ENCODE peak calls at places on chromosomes 1 and 21, in five cellular contexts. A is mesendoderm, M is foreskin fibroblast, Q is right cardiac atrium, O is adipocyte. F is an unnamed sample.

GRCh38 chr1:12618661-12619395 is 818 bp upstream of the DHRS3 start:
- DNase-seq in A (peak), M (peak), Q (peak), O (peak), F (peak)

GRCh38 chr1:32919811-32920733 is 18.9 kb upstream of the TMEM54 start:
- DNase-seq in A (no peak), M (no peak), Q (no peak), O (peak), F (no peak)

GRCh38 chr1:46523556-46524443 is 27.6 kb downstream of the KNCN start:
- DNase-seq in A (no peak), M (no peak), Q (no peak), O (no peak), F (no peak)

GRCh38 chr1:161069731-161070270 is at the start of gene ARHGAP30:
- DNase-seq in A (peak), M (no peak), Q (peak), O (no peak), F (peak)

GRCh38 chr1:15027515-15027948 is 126.0 kb upstream of the TMEM51 start:
- DNase-seq in A (peak), M (peak), Q (peak), O (peak), F (no peak)

GRCh38 chr1:225834417-225835329 is 24.7 kb downstream of the EPHX1 start:
- DNase-seq in A (no peak), M (peak), Q (peak), O (peak), F (no peak)

GRCh38 chr1:31831397-31832378 is 15.9 kb upstream of the SPOCD1 start:
- DNase-seq in A (no peak), M (peak), Q (no peak), O (peak), F (no peak)

GRCh38 chr1:155226188-155226909 is 17.9 kb downstream of the MTX1 start:
- DNase-seq in A (peak), M (peak), Q (peak), O (peak), F (peak)

GRCh38 chr1:228798548-228798947 is 63.3 kb downstream of the RHOU start:
- DNase-seq in A (no peak), M (no peak), Q (no peak), O (peak), F (peak)

GRCh38 chr1:6833804-6834203 is 48.5 kb downstream of the CAMTA1 start:
- DNase-seq in A (no peak), M (no peak), Q (no peak), O (no peak), F (no peak)

GRCh38 chr1:119327436-119328155 is 41.0 kb upstream of the HAO2 start:
- DNase-seq in A (peak), M (peak), Q (peak), O (peak), F (no peak)

GRCh38 chr1:15426492-15427279 is 11.6 kb upstream of the CTRC start:
- DNase-seq in A (peak), M (no peak), Q (peak), O (peak), F (no peak)

GRCh38 chr21:29235714-29236197 is 63.0 kb upstream of the BACH1 start:
- DNase-seq in A (no peak), M (no peak), Q (no peak), O (no peak), F (no peak)

GRCh38 chr1:177865807-177866206 is 104.1 kb downstream of the SEC16B start:
- DNase-seq in A (no peak), M (no peak), Q (no peak), O (no peak), F (no peak)

GRCh38 chr1:29698033-29698432 is 461.7 kb downstream of the PTPRU start:
- DNase-seq in A (peak), M (peak), Q (peak), O (peak), F (no peak)

DNA sequence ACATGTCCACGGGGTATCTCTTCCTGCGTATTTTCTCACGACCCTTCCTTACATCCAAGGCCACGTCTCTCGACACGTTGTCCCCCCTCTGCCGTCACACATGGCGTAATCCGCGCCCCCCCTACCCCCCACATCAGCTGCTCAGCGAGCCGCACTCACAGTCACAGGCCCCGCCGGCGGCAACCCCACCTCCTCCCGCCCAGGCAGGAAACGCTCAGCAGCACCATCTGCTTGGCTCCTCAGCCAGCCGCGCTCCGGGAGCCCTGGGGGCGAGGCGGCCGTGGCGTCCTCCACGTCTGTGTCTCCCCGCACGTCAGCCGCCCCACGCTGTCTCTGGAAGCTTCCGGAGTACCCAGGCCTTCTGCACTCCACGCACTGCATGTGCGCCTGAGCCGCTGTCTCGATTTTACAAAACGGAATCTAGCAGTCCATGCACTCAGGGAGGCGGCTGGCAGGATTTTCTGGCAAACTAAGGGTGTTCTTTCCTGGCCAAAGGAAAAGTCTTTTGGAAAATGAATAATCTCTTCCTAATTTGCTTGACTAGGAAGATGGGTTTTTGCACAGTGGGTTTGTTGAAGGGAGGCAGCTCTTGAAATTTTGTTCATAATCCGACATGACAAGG is 64.5 kb downstream of the SIK1 start:
- DNase-seq in A (peak), M (peak), Q (peak), O (peak), F (peak)
- H3K4me3 ChIP-seq in A (no peak), M (peak), Q (peak), O (peak), F (peak)

GRCh38 chr1:61007534-61008364 is 74.6 kb upstream of the NFIA start:
- DNase-seq in A (no peak), M (no peak), Q (no peak), O (no peak), F (no peak)

GRCh38 chr1:61011514-61012263 is 70.7 kb upstream of the NFIA start:
- DNase-seq in A (no peak), M (no peak), Q (no peak), O (no peak), F (no peak)

GRCh38 chr1:61004269-61005003 is 77.9 kb upstream of the NFIA start:
- DNase-seq in A (no peak), M (no peak), Q (no peak), O (peak), F (no peak)

GRCh38 chr1:61000327-61000726 is 82.0 kb upstream of the NFIA start:
- DNase-seq in A (no peak), M (no peak), Q (no peak), O (no peak), F (no peak)

DNA sequence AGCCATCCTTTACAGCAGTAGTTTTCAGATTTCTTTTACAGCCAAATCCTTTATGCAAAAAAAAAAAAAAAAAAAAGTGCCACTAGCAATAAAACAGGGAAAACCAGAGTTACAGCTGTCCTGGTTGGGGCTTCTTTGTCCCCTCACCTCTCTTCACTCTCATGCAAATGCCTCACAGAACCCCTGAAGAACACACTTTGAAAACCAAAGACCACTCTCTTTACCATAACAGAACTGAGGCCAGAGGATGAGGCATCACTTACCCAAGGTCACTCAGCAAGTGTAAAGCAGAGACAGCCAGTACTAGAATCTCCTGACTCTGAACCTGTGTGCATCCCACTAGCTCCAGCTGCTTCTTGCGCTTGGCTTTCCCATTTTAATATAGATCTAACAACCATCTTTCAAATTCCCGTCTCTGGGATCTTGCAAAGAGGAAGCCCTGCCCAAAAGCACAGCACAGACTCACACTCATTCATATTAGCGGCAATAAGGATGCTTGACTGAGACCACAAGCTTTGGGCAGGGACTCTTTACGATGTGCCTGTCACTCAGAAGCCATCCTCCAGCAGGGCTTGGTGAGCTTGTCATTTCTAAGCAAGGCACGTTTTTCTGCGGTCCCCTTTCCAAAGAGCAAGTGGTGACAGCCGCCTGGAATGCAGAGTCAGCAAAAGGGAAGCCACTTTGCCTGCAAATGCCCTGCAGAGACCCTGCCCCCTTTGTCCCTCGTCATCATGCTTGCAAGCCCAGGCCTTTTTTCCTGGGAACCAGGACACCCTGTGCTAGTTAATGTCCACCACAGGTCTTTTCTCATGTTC is 76.6 kb upstream of the NFIA start:
- DNase-seq in A (peak), M (no peak), Q (no peak), O (no peak), F (no peak)
- H3K4me3 ChIP-seq in A (no peak), M (no peak), Q (no peak), O (no peak), F (no peak)

GRCh38 chr1:3775248-3775497 is 2.6 kb downstream of the SMIM1 start:
- DNase-seq in A (no peak), M (no peak), Q (no peak), O (no peak), F (no peak)
- H3K4me3 ChIP-seq in A (no peak), M (no peak), Q (no peak), O (no peak), F (no peak)

GRCh38 chr1:23193391-23194118 is 23.7 kb downstream of the HTR1D start:
- DNase-seq in A (no peak), M (no peak), Q (no peak), O (no peak), F (no peak)
- H3K4me3 ChIP-seq in A (no peak), M (no peak), Q (no peak), O (no peak), F (no peak)

GRCh38 chr1:38559180-38559874 is 300.2 kb downstream of the RRAGC start:
- DNase-seq in A (no peak), M (no peak), Q (no peak), O (no peak), F (peak)
- H3K4me3 ChIP-seq in A (peak), M (no peak), Q (peak), O (no peak), F (no peak)

GRCh38 chr1:202615501-202616354 is 94.5 kb downstream of the SYT2 start:
- DNase-seq in A (no peak), M (no peak), Q (no peak), O (peak), F (no peak)
- H3K4me3 ChIP-seq in A (no peak), M (no peak), Q (no peak), O (no peak), F (no peak)

GRCh38 chr1:87872189-87872588 is 543.5 kb downstream of the LMO4 start:
- DNase-seq in A (no peak), M (no peak), Q (no peak), O (no peak), F (peak)
- H3K4me3 ChIP-seq in A (no peak), M (no peak), Q (no peak), O (no peak), F (no peak)

GRCh38 chr21:42309753-42310213 is 5.4 kb downstream of the TFF3 start:
- DNase-seq in A (peak), M (no peak), Q (no peak), O (peak), F (peak)

GRCh38 chr21:42311160-42311559 is 4.0 kb downstream of the TFF3 start:
- DNase-seq in A (no peak), M (no peak), Q (no peak), O (no peak), F (no peak)

GRCh38 chr21:42311816-42312625 is 3.2 kb downstream of the TFF3 start:
- DNase-seq in A (no peak), M (no peak), Q (no peak), O (no peak), F (no peak)

GRCh38 chr21:42308914-42309752 is 6.1 kb downstream of the TFF3 start:
- DNase-seq in A (peak), M (no peak), Q (no peak), O (no peak), F (no peak)

DNA sequence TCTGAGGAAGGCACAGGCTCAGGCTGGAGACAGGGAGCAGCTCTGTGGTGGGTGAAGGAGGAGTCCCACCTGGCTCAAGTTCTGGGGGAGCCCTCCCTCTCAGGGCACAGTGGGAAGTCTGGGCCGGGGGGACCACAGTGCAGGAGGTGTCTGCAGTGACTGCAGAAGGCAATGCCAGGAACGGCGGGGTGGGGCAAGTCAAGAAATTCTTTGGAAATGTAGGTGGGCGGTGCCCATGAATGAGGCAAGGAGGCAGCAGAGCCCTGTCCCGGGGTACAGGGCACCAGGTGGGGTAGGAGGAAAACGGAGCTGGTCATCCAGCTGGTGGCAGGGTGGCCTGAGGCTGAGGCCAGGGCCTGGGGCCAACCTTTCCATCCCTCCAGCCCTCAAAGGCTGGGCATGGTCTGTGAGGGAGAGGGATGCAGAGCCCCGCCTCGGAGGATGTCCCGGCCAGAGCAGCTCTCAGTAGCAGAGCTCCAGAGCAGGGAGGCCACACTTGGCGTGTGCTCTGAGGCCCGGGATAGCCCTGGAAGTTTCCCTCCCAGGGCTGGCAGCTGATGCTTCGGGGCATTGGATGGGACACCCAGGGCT is 4.7 kb downstream of the TFF3 start:
- DNase-seq in A (no peak), M (no peak), Q (no peak), O (no peak), F (no peak)
- H3K4me3 ChIP-seq in A (no peak), M (no peak), Q (no peak), O (no peak), F (no peak)

GRCh38 chr1:109484519-109484975 is 842 bp downstream of the ATXN7L2 start:
- DNase-seq in A (peak), M (no peak), Q (no peak), O (no peak), F (no peak)

GRCh38 chr1:109483658-109484518 is at the start of gene ATXN7L2:
- DNase-seq in A (peak), M (peak), Q (peak), O (peak), F (peak)

GRCh38 chr1:109481646-109482045 is 2.1 kb upstream of the ATXN7L2 start:
- DNase-seq in A (no peak), M (no peak), Q (no peak), O (no peak), F (no peak)

GRCh38 chr1:109482242-109482641 is 1.5 kb upstream of the ATXN7L2 start:
- DNase-seq in A (peak), M (no peak), Q (no peak), O (no peak), F (no peak)

GRCh38 chr1:109482796-109483638 is 688 bp upstream of the ATXN7L2 start:
- DNase-seq in A (no peak), M (no peak), Q (no peak), O (no peak), F (peak)
- H3K4me3 ChIP-seq in A (peak), M (peak), Q (peak), O (peak), F (peak)

DNA sequence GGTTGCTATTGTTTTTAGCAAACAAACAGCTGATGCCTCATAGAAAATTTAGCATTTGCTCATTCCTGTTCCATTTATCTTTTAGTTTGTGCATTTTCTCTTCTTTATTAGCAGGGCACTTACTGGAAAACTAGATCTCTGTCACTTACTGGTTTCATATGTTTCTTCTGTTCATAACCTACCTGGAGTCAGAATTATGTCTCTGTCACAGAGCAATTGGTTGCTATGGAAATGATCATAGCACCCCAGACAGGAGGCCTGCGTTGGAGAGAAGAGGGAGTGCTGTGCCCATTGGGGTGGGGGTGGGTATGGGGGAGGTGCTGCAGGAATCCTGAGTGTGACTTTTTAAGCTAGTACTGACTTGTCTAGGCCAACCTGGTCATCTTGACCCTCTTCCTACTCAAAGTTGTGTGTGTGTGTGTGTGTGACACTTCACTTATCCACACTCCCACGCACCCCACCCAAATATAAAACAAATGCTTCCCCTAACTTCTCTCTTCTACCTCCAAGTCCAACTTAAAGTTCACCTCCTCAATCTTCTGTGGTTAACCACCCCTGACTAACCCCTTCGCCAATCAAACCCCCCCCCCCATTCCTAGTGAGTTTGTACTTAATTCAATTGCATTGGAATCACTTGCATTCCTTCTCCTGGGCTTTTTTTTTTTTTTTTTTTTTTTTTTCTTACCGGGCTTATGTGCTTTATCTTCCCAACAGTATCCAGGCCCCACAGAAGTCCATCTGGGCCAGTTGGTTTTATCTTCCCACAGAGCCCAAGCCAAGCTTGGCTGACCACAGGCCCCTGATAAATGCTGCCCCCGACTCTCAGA is 78.6 kb downstream of the CD58 start:
- DNase-seq in A (no peak), M (no peak), Q (no peak), O (no peak), F (no peak)
- H3K4me3 ChIP-seq in A (no peak), M (no peak), Q (no peak), O (no peak), F (no peak)